ENCODE peak calls at places on chromosomes 7 and 10, in six cellular contexts. Q is GM23338, J is esophagus muscularis mucosa, G is upper lobe of left lung, Y is prostate gland, N is K562. T is an unnamed sample.

GRCh38 chr7:80711521-80711920 is 73.1 kb downstream of the CD36 start:
- DNase-seq in J (no peak), Q (no peak), Y (no peak), N (no peak), G (no peak), T (no peak)

GRCh38 chr7:152859781-152860191 is 100.2 kb downstream of the ACTR3B start:
- DNase-seq in Y (no peak), Q (peak; percentile 77), N (peak; percentile 88), J (no peak), G (no peak), T (no peak)

GRCh38 chr7:82442492-82443043 is 1.0 kb downstream of the CACNA2D1 start:
- DNase-seq in Y (peak; percentile 28), Q (peak; percentile 15), G (no peak), N (no peak), J (no peak), T (no peak)

GRCh38 chr10:3774814-3775670 is 10.0 kb downstream of the KLF6 start:
- DNase-seq in Y (no peak), N (peak; percentile 25), J (no peak), G (peak; percentile 53), Q (no peak), T (no peak)

GRCh38 chr10:63758080-63758479 is 236.9 kb downstream of the REEP3 start:
- DNase-seq in Y (no peak), J (no peak), G (no peak), Q (no peak), N (no peak), T (no peak)

GRCh38 chr7:148672041-148672440 is 26.7 kb upstream of the CUL1 start:
- DNase-seq in G (no peak), N (no peak), Q (no peak), Y (no peak), J (no peak), T (no peak)

GRCh38 chr7:7978860-7979259 is 10.3 kb downstream of the GLCCI1 start:
- DNase-seq in Y (no peak), Q (no peak), J (no peak), N (no peak), G (no peak), T (no peak)

GRCh38 chr10:132938472-132939329 is 3.7 kb downstream of the CFAP46 start:
- DNase-seq in Y (no peak), J (no peak), G (no peak), Q (peak; percentile 81), N (peak; percentile 35), T (no peak)

GRCh38 chr7:150845471-150845870 is 6.8 kb upstream of the AOC1 start:
- DNase-seq in G (no peak), N (no peak), Q (no peak), Y (no peak), J (no peak), T (no peak)

GRCh38 chr7:121081327-121081936 is 92.9 kb downstream of the CPED1 start:
- DNase-seq in J (no peak), N (peak; percentile 65), Y (no peak), Q (peak; percentile 70), G (no peak), T (no peak)

GRCh38 chr7:151680810-151681209 is 161.1 kb upstream of the RHEB start:
- DNase-seq in J (no peak), N (no peak), Y (peak; percentile 58), Q (no peak), G (no peak), T (no peak)

GRCh38 chr10:17380888-17381287 is 73.5 kb downstream of the ST8SIA6 start:
- DNase-seq in J (no peak), G (no peak), Y (no peak), Q (no peak), N (no peak), T (no peak)

GRCh38 chr7:5351508-5352265 is 68.9 kb downstream of the SLC29A4 start:
- DNase-seq in G (no peak), Q (peak; percentile 31), N (no peak), Y (no peak), J (no peak), T (no peak)

GRCh38 chr7:90677742-90678439 is 81.8 kb downstream of the CDK14 start:
- DNase-seq in Q (peak; percentile 16), G (no peak), J (no peak), Y (no peak), N (no peak), T (no peak)

GRCh38 chr7:53604201-53604600 is 568.8 kb downstream of the POM121L12 start:
- DNase-seq in N (no peak), J (no peak), Q (peak; percentile 72), G (no peak), Y (no peak), T (no peak)

GRCh38 chr10:42926831-42927230 is 144.2 kb downstream of the BMS1 start:
- DNase-seq in Q (peak; percentile 87), G (no peak), J (peak; percentile 78), Y (no peak), N (no peak), T (no peak)

GRCh38 chr10:130737622-130738021 is 573.9 kb downstream of the TCERG1L start:
- DNase-seq in Q (peak; percentile 44), N (no peak), Y (no peak), G (no peak), J (no peak), T (no peak)

GRCh38 chr10:5861269-5862031 is 28.2 kb downstream of the ANKRD16 start:
- DNase-seq in J (no peak), N (no peak), G (no peak), Y (no peak), Q (no peak), T (no peak)

GRCh38 chr10:21020545-21020944 is 123.4 kb upstream of the NEBL start:
- DNase-seq in G (no peak), N (peak; percentile 77), Q (peak; percentile 82), Y (no peak), J (no peak), T (no peak)

GRCh38 chr7:11191574-11192220 is 218.0 kb downstream of the PHF14 start:
- DNase-seq in Y (no peak), J (no peak), G (no peak), Q (peak; percentile 82), N (no peak), T (no peak)

GRCh38 chr7:11194492-11194891 is 220.8 kb downstream of the PHF14 start:
- DNase-seq in G (no peak), Q (no peak), J (no peak), Y (no peak), N (no peak), T (no peak)

GRCh38 chr7:11193888-11194287 is 220.2 kb downstream of the PHF14 start:
- DNase-seq in N (no peak), J (no peak), G (no peak), Q (no peak), Y (no peak), T (no peak)

GRCh38 chr7:11193131-11193867 is 219.6 kb downstream of the PHF14 start:
- DNase-seq in Y (peak; percentile 27), G (peak; percentile 58), Q (peak; percentile 81), N (no peak), J (no peak), T (no peak)

DNA sequence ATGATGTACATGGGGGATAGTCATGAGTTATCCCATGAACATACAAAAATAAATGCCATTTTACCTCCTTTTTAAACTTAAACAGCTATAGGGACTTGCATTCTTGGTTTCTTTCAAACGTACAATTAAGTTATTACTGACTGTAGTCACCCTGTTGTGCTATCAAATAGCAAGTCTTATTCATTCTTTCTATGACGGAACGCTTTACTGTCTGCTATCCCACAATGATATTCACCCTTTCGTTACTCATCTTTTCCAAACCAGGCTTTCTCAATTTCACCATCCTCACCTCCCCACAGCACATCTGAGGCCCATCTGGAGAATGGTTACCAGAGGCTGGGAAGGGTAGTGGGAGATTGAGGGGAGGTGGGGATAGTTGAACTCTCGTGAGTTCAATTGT is 218.8 kb downstream of the PHF14 start:
- DNase-seq in N (no peak), J (no peak), G (no peak), Y (no peak), Q (no peak), T (no peak)
- H3K27ac ChIP-seq in N (no peak overlapping the region), J (no peak overlapping the region), G (no peak overlapping the region), Y (peak overlapping the region; percentile 43), Q (no peak overlapping the region), T (peak overlapping the region; percentile 33)

GRCh38 chr7:132804849-132805485 is 228.7 kb upstream of the PLXNA4 start:
- DNase-seq in J (no peak), G (no peak), Q (no peak), N (no peak), Y (no peak), T (no peak)
- TF ChIP-seq POLR2AphosphoS5 in J (no peak), G (no peak), Q (no peak), N (no peak), Y (no peak), T (no peak)

GRCh38 chr10:89346264-89346971 is 18.6 kb downstream of the IFIT3 start:
- DNase-seq in G (no peak), Y (no peak), J (no peak), N (no peak), Q (peak; percentile 65), T (no peak)
- H3K27ac ChIP-seq in G (peak overlapping the region; percentile 11), Y (no peak overlapping the region), J (peak overlapping the region; percentile 14), N (no peak overlapping the region), Q (peak overlapping the region; percentile 73), T (peak overlapping the region; percentile 64)

DNA sequence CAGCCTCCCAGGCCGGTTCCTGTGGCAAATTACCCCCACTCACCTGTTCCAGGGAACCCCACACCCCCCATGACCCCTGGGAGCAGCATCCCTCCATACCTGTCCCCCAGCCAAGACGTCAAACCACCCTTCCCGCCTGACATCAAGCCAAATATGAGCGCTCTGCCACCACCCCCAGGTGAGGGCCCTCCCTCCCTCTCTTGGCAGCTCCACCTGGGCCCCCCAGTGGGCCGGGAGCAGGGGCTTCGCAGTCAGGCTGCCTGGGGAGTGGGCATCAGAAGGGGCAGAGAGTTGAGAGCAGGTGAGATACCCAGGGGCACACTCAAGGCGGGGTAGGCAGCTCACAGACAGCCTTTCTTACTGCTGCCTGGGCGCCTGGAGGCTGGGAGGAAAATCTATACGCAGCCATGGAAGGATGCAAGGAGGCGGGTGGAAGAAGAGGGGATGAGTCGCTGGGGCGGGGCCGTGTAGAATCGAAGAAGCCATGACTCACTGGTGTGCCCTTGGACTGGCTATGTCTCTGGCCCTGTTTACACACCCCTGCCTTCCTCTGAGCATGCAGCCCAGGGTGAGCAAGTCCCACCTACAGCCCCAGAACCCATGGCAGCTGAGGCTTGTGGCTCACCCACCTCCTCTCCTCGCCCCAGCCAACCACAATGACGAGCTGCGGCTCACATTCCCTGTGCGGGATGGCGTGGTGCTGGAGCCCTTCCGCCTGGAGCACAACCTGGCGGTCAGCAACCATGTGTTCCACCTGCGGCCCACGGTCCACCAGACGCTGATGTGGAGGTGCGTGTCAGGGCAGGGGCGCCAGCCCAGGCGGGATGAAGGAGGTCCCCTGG is 48.6 kb upstream of the PPIF start:
- DNase-seq in G (peak; percentile 73), N (peak; percentile 79), Q (no peak), Y (no peak), J (no peak), T (no peak)
- TF ChIP-seq POLR2AphosphoS5 in G (peak; percentile 25), N (no peak), Q (no peak), Y (no peak), J (no peak), T (no peak)